ENCODE peak calls at places on chromosomes 6 and 20, in eight cellular contexts. G is astrocyte of the cerebellum, D is fibroblast of lung, N is AG04450, O is left lung, U is upper lobe of right lung, Y is pancreas, W is nephron progenitor cell. V is an unnamed sample.

GRCh38 chr6:111548368-111548767 is 57.3 kb downstream of the TRAF3IP2 start:
- DNase-seq in G (no peak), D (no peak), N (no peak), O (no peak), U (no peak), Y (no peak), W (no peak), V (no peak)

GRCh38 chr20:41538810-41539596 is 79.2 kb downstream of the CHD6 start:
- DNase-seq in G (no peak), D (no peak), N (no peak), O (no peak), U (no peak), Y (no peak), W (no peak), V (no peak)

GRCh38 chr6:149493697-149494334 is 9.0 kb upstream of the ZC3H12D start:
- DNase-seq in G (no peak), D (no peak), N (no peak), O (no peak), U (no peak), Y (no peak), W (no peak), V (no peak)

GRCh38 chr20:36097331-36097730 is 57.2 kb upstream of the EPB41L1 start:
- DNase-seq in G (peak), D (peak), N (no peak), O (no peak), U (no peak), Y (no peak), W (no peak), V (no peak)

GRCh38 chr6:20812776-20813175 is 278.5 kb downstream of the CDKAL1 start:
- DNase-seq in G (no peak), D (no peak), N (no peak), O (no peak), U (no peak), Y (no peak), W (no peak), V (no peak)

GRCh38 chr6:25035451-25036435 is 100.0 kb upstream of the RIPOR2 start:
- DNase-seq in G (no peak), D (no peak), N (no peak), O (no peak), U (no peak), Y (no peak), W (no peak), V (no peak)

GRCh38 chr6:112927641-112928040 is 580.5 kb downstream of the RFPL4B start:
- DNase-seq in G (no peak), D (peak), N (no peak), O (no peak), U (no peak), Y (no peak), W (no peak), V (no peak)

GRCh38 chr6:81265106-81265505 is 487.4 kb downstream of the TENT5A start:
- DNase-seq in G (no peak), D (peak), N (peak), O (no peak), U (no peak), Y (no peak), W (no peak), V (no peak)

GRCh38 chr6:35391240-35391968 is 49.0 kb downstream of the PPARD start:
- DNase-seq in G (peak), D (peak), N (peak), O (no peak), U (no peak), Y (no peak), W (no peak), V (no peak)

GRCh38 chr6:7896465-7896987 is 14.1 kb downstream of the TXNDC5 start:
- DNase-seq in G (no peak), D (no peak), N (no peak), O (no peak), U (no peak), Y (no peak), W (no peak), V (no peak)

GRCh38 chr6:87922947-87923330 is 124.7 kb upstream of the SPACA1 start:
- DNase-seq in G (no peak), D (no peak), N (no peak), O (no peak), U (no peak), Y (no peak), W (no peak), V (peak)

GRCh38 chr20:40579701-40580100 is 109.3 kb downstream of the MAFB start:
- DNase-seq in G (no peak), D (no peak), N (no peak), O (no peak), U (no peak), Y (no peak), W (no peak), V (no peak)

GRCh38 chr20:47799116-47799715 is 13.9 kb upstream of the SULF2 start:
- DNase-seq in G (no peak), D (no peak), N (no peak), O (no peak), U (no peak), Y (no peak), W (no peak), V (no peak)

GRCh38 chr20:39429716-39430115 is 467.6 kb downstream of the DHX35 start:
- DNase-seq in G (no peak), D (no peak), N (no peak), O (no peak), U (no peak), Y (no peak), W (no peak), V (no peak)

GRCh38 chr20:48703107-48703506 is 124.7 kb downstream of the PREX1 start:
- DNase-seq in G (no peak), D (no peak), N (no peak), O (peak), U (peak), Y (peak), W (no peak), V (no peak)

GRCh38 chr6:105713474-105714118 is 310.7 kb upstream of the PREP start:
- DNase-seq in G (no peak), D (peak), N (no peak), O (no peak), U (no peak), Y (no peak), W (no peak), V (no peak)

GRCh38 chr6:37643851-37644672 is 53.6 kb downstream of the MDGA1 start:
- DNase-seq in G (no peak), D (no peak), N (no peak), O (no peak), U (peak), Y (no peak), W (no peak), V (no peak)

GRCh38 chr20:58709703-58710039 is 17.1 kb downstream of the NPEPL1 start:
- DNase-seq in G (no peak), D (no peak), N (no peak), O (peak), U (no peak), Y (no peak), W (no peak), V (no peak)

GRCh38 chr6:7542878-7543394 is 1.5 kb downstream of the DSP start:
- DNase-seq in G (no peak), D (no peak), N (no peak), O (peak), U (peak), Y (peak), W (peak), V (peak)

GRCh38 chr6:136086686-136087085 is 163.4 kb downstream of the MTFR2 start:
- DNase-seq in G (no peak), D (peak), N (no peak), O (no peak), U (no peak), Y (no peak), W (no peak), V (no peak)

GRCh38 chr20:34302312-34302722 is 838 bp downstream of the AHCY start:
- DNase-seq in G (no peak), D (peak), N (no peak), O (no peak), U (no peak), Y (no peak), W (no peak), V (no peak)

GRCh38 chr20:16069416-16070010 is 503.7 kb downstream of the KIF16B start:
- DNase-seq in G (no peak), D (no peak), N (no peak), O (no peak), U (no peak), Y (no peak), W (no peak), V (peak)

GRCh38 chr20:20225325-20225724 is 142.6 kb upstream of the INSM1 start:
- DNase-seq in G (no peak), D (no peak), N (no peak), O (no peak), U (no peak), Y (no peak), W (no peak), V (no peak)

GRCh38 chr20:24786096-24786495 is 163.0 kb upstream of the CST7 start:
- DNase-seq in G (no peak), D (no peak), N (no peak), O (no peak), U (no peak), Y (no peak), W (no peak), V (no peak)

GRCh38 chr20:36017034-36017951 is 48.9 kb downstream of the CNBD2 start:
- DNase-seq in G (peak), D (peak), N (peak), O (peak), U (peak), Y (peak), W (no peak), V (no peak)

GRCh38 chr6:113697642-113698410 is 159.3 kb upstream of the MARCKS start:
- DNase-seq in G (peak), D (peak), N (peak), O (no peak), U (no peak), Y (no peak), W (no peak), V (no peak)

GRCh38 chr6:67639161-67639560 is 995.9 kb upstream of the ADGRB3 start:
- DNase-seq in G (peak), D (peak), N (no peak), O (no peak), U (no peak), Y (no peak), W (no peak), V (no peak)

GRCh38 chr6:64249129-64249528 is 613.5 kb downstream of the PHF3 start:
- DNase-seq in G (no peak), D (peak), N (no peak), O (no peak), U (no peak), Y (no peak), W (no peak), V (no peak)

GRCh38 chr6:41846666-41847237 is 48.4 kb downstream of the USP49 start:
- DNase-seq in G (peak), D (peak), N (peak), O (peak), U (no peak), Y (peak), W (peak), V (peak)

GRCh38 chr6:25057121-25057520 is 121.4 kb upstream of the RIPOR2 start:
- DNase-seq in G (no peak), D (peak), N (no peak), O (peak), U (no peak), Y (no peak), W (no peak), V (no peak)

GRCh38 chr20:2918096-2919049 is 45.1 kb downstream of the PTPRA start:
- DNase-seq in G (no peak), D (no peak), N (no peak), O (no peak), U (no peak), Y (no peak), W (no peak), V (no peak)

GRCh38 chr6:26159417-26160273 is 72.4 kb downstream of the HFE start:
- DNase-seq in G (no peak), D (peak), N (no peak), O (no peak), U (no peak), Y (no peak), W (no peak), V (peak)

GRCh38 chr6:134512946-134513345 is 195.0 kb upstream of the SGK1 start:
- DNase-seq in G (no peak), D (no peak), N (no peak), O (peak), U (no peak), Y (no peak), W (no peak), V (no peak)

GRCh38 chr6:148507774-148508173 is 165.1 kb downstream of the SASH1 start:
- DNase-seq in G (no peak), D (peak), N (no peak), O (no peak), U (no peak), Y (no peak), W (no peak), V (no peak)

GRCh38 chr20:58659841-58660240 is 8.8 kb downstream of the STX16 start:
- DNase-seq in G (no peak), D (no peak), N (no peak), O (no peak), U (no peak), Y (no peak), W (no peak), V (no peak)

GRCh38 chr20:50110141-50111047 is 2.6 kb downstream of the UBE2V1 start:
- DNase-seq in G (peak), D (no peak), N (no peak), O (no peak), U (no peak), Y (peak), W (no peak), V (peak)

GRCh38 chr6:157201083-157201482 is 122.2 kb downstream of the TMEM242 start:
- DNase-seq in G (no peak), D (no peak), N (no peak), O (no peak), U (peak), Y (no peak), W (no peak), V (no peak)

GRCh38 chr6:157200611-157201010 is 122.7 kb downstream of the TMEM242 start:
- DNase-seq in G (no peak), D (no peak), N (no peak), O (no peak), U (peak), Y (peak), W (no peak), V (no peak)

GRCh38 chr6:157205473-157206358 is 117.6 kb downstream of the TMEM242 start:
- DNase-seq in G (no peak), D (no peak), N (no peak), O (no peak), U (no peak), Y (no peak), W (no peak), V (no peak)

GRCh38 chr6:157203764-157204163 is 119.6 kb downstream of the TMEM242 start:
- DNase-seq in G (no peak), D (no peak), N (no peak), O (no peak), U (no peak), Y (no peak), W (no peak), V (no peak)

DNA sequence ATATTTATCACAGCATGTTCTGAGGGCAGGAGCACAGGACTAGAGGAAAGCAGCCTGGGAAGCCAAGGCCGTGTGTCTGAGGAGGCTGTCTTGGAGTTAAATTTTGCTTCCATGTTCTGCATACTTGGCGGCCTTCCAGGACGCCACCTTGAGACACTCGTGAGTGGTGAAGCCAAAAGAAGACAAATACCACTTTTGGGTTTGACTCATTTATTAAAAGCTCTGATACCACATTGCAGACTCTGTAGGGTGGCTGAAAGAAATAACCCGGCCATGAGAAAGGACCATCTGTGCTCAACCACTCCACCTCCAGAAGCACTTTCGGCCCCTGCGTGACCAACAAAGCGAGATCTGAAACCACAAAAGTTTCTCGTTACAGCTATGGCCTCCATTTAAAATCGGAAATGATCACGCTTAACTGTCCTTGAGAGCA is 120.0 kb downstream of the TMEM242 start:
- DNase-seq in G (no peak), D (no peak), N (no peak), O (no peak), U (peak), Y (peak), W (no peak), V (peak)
- TF ChIP-seq CTCF in G (no peak), D (no peak), N (no peak), O (no peak), U (no peak), Y (no peak), W (no peak), V (no peak)

DNA sequence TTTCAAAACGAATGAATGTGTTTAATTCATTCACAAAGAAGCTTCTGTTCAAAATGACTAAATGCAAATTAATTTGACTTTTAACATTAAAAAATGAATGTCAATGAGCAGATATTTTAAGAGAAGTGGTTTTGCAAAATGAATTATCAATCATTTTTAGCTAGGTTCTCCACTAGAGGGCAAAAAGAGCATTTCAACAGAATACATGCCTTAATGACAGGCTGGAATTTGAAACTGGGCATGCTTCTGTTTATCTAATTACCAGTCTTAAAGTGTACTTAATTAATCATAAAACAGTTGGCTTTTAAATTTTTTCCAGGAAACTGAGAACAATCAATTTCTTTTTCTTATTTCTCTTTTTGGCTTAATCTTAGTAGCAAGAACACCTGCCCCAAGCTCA is 63.8 kb upstream of the TINAG start:
- DNase-seq in G (no peak), D (peak), N (no peak), O (no peak), U (no peak), Y (no peak), W (no peak), V (no peak)
- TF ChIP-seq CTCF in G (peak), D (peak), N (peak), O (no peak), U (peak), Y (peak), W (peak), V (peak)

GRCh38 chr6:157597461-157598312 is 216.7 kb downstream of the ZDHHC14 start:
- DNase-seq in G (no peak), D (peak), N (no peak), O (no peak), U (no peak), Y (peak), W (peak), V (peak)
- TF ChIP-seq CTCF in G (peak), D (peak), N (peak), O (peak), U (peak), Y (peak), W (peak), V (peak)

DNA sequence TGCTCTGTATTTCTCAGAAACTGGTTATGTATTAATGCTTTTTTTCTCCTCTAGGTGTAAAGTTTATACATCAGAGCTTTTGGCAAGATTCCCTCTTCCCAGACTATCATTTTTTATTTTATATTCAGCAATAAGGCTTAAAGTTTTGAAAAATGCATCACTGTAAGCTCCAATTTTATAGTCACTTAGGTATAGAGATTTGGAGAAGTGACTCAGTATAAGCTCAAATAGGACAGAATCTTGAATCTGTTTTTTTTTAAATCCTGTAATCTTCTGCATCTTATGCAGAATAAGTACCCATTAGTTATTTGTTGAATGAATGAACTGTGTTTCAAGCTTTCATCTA is 1.0 kb downstream of the NCOA7 start:
- DNase-seq in G (no peak), D (no peak), N (no peak), O (no peak), U (no peak), Y (no peak), W (no peak), V (no peak)
- TF ChIP-seq CTCF in G (no peak), D (no peak), N (no peak), O (peak), U (no peak), Y (no peak), W (no peak), V (no peak)

GRCh38 chr6:3163248-3163594 is 5.9 kb upstream of the TUBB2A start:
- DNase-seq in G (no peak), D (peak), N (no peak), O (peak), U (no peak), Y (no peak), W (no peak), V (no peak)
- TF ChIP-seq CTCF in G (peak), D (no peak), N (no peak), O (no peak), U (no peak), Y (no peak), W (no peak), V (no peak)

GRCh38 chr6:93418448-93419303 is 683 bp downstream of the EPHA7 start:
- DNase-seq in G (no peak), D (peak), N (no peak), O (no peak), U (peak), Y (peak), W (peak), V (peak)
- TF ChIP-seq CTCF in G (peak), D (peak), N (no peak), O (no peak), U (no peak), Y (no peak), W (no peak), V (no peak)